ENCODE peak calls at places on chromosome 18, in four cellular contexts. E, Y, W and O are unnamed samples.

GRCh38 chr18:44411971-44412370 is 268.7 kb upstream of the SETBP1 start:
- DNase-seq in E (no peak), W (no peak), Y (no peak), O (no peak)

GRCh38 chr18:28905509-28905908 is 728.6 kb upstream of the CDH2 start:
- DNase-seq in Y (no peak), W (no peak), E (no peak), O (no peak)

GRCh38 chr18:23053756-23054457 is 81.4 kb upstream of the CABLES1 start:
- DNase-seq in W (no peak), E (no peak), Y (no peak), O (no peak)

GRCh38 chr18:79540914-79541301 is 138.7 kb upstream of the CTDP1 start:
- DNase-seq in W (no peak), Y (no peak), E (no peak), O (no peak)

GRCh38 chr18:5895886-5896740 is 791 bp upstream of the TMEM200C start:
- DNase-seq in W (no peak), Y (no peak), E (peak; percentile 16), O (no peak)

GRCh38 chr18:44765451-44765850 is 84.8 kb downstream of the SETBP1 start:
- DNase-seq in Y (no peak), E (no peak), W (no peak), O (no peak)

GRCh38 chr18:79525556-79526467 is 130.1 kb downstream of the NFATC1 start:
- DNase-seq in E (peak; percentile 53), Y (no peak), W (no peak), O (no peak)

GRCh38 chr18:57561728-57562423 is 24.6 kb downstream of the FECH start:
- DNase-seq in Y (no peak), E (peak; percentile 21), W (no peak), O (no peak)

GRCh38 chr18:26804474-26804873 is 61.0 kb downstream of the AQP4 start:
- DNase-seq in Y (no peak), W (no peak), E (no peak), O (no peak)

GRCh38 chr18:35460719-35461118 is 37.0 kb downstream of the INO80C start:
- DNase-seq in E (no peak), Y (no peak), W (no peak), O (no peak)

GRCh38 chr18:70044626-70045025 is 97.0 kb upstream of the CD226 start:
- DNase-seq in W (peak; percentile 96), E (no peak), Y (no peak), O (no peak)

GRCh38 chr18:79460445-79461300 is 64.9 kb downstream of the NFATC1 start:
- DNase-seq in E (no peak), W (no peak), Y (no peak), O (no peak)

GRCh38 chr18:23354625-23355024 is 98.5 kb upstream of the RIOK3 start:
- DNase-seq in Y (no peak), E (no peak), W (no peak), O (no peak)

GRCh38 chr18:32770181-32770650 is 2.6 kb downstream of the KLHL14 start:
- DNase-seq in W (no peak), E (no peak), Y (no peak), O (no peak)

GRCh38 chr18:68462766-68463165 is 252.1 kb downstream of the TMX3 start:
- DNase-seq in E (no peak), Y (no peak), W (no peak), O (no peak)

GRCh38 chr18:63956755-63957154 is 7.7 kb downstream of the HMSD start:
- DNase-seq in E (no peak), Y (no peak), W (no peak), O (no peak)

GRCh38 chr18:63949068-63949737 is at the start of gene HMSD:
- DNase-seq in W (no peak), E (no peak), Y (peak; percentile 48), O (no peak)

GRCh38 chr18:63947051-63947790 is 1.9 kb upstream of the HMSD start:
- DNase-seq in W (no peak), Y (no peak), E (no peak), O (no peak)

GRCh38 chr18:63953811-63954210 is 4.7 kb downstream of the HMSD start:
- DNase-seq in Y (no peak), W (no peak), E (no peak), O (no peak)

DNA sequence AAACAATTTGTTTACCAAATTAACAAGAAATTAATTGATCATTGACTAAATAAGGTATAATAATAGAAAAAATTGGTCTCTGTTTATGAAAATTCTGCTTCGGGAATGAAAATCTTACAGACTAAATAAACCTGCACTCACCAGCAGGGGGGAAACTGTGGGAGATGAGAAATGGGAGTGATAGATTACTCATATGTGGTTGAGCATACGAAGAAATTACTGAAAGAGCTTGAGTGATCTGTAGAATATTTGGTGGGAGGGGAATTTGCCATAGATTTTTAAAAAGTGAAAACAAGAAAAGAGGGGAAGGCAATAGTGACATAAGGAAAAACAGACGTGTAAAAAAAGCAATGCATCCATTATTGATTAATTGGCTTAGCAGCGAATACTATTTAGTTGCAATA is 2.2 kb downstream of the HMSD start:
- DNase-seq in Y (no peak), E (no peak), W (no peak), O (no peak)
- H3K4me3 ChIP-seq in Y (no peak overlapping the region), E (no peak overlapping the region), W (no peak overlapping the region), O (no peak overlapping the region)

DNA sequence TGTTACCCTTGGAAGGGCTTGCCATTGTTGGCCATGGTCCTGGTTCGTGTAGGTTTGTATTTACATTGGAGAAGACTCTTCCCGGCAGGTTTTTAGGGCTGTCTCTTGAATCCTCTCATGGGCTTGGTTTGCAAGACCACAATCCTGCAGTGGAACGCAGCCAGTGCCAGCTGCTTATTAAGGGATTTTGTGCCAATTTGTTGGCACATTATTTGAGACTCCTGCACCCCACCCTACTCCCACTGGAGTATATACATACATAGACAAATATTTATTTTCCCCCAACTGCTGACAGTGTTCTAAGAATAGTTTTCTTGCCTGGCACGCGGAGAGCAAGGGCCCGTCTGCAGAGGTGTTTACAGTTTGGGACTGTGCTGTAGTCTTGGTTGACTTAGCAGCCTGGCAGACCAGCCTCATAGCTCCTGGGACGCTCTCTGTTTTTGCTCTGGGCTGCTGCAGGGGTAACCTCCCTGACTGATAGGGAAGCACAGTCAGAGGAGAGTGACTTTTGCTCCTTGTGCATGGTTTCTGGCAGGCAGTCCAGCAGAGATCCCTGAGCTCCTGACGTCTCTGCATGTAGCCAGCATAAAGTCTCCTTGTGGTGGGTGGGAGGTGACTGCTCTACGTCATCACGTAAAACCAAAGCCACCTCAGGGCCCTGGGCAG is 1.9 kb downstream of the LDLRAD4 start:
- DNase-seq in W (no peak), E (peak; percentile 34), Y (no peak), O (no peak)
- H3K4me3 ChIP-seq in W (no peak overlapping the region), E (peak overlapping the region; percentile 92), Y (no peak overlapping the region), O (peak overlapping the region; percentile 91)

GRCh38 chr18:52636536-52636935 is 296.5 kb downstream of the DCC start:
- DNase-seq in E (no peak), Y (no peak), W (no peak), O (no peak)
- H3K4me3 ChIP-seq in E (no peak overlapping the region), Y (no peak overlapping the region), W (no peak overlapping the region), O (no peak overlapping the region)

GRCh38 chr18:50306944-50307343 is 19.5 kb upstream of the CXXC1 start:
- DNase-seq in W (no peak), E (no peak), Y (no peak), O (no peak)
- H3K4me3 ChIP-seq in W (peak overlapping the region; percentile 64), E (no peak overlapping the region), Y (peak overlapping the region; percentile 58), O (peak overlapping the region; percentile 48)

GRCh38 chr18:11980148-11980554 is 1.2 kb upstream of the IMPA2 start:
- DNase-seq in E (no peak), W (no peak), Y (no peak), O (no peak)
- H3K4me3 ChIP-seq in E (peak overlapping the region; percentile 87), W (peak overlapping the region; percentile 69), Y (peak overlapping the region; percentile 64), O (peak overlapping the region; percentile 100)